ENCODE peak calls at places on chromosomes 13 and 19, in eight cellular contexts. Q is AG04450; H is effector memory CD4-positive, alpha-beta T cell; W is HFFc6; L is T1000; S is GM10248; U is stimulated activated CD4-positive, alpha-beta T cell treated with anti-CD3 and anti-CD28 coated beads, TNF-alpha, amount 100 ng/mL, for 1 hour; N is LoVo. G is an unnamed sample.
A peak's percentile ranks its signal among the peaks of the same experiment; 100 is the strongest.

GRCh38 chr19:6674868-6675305 is 4.9 kb upstream of the TNFSF14 start:
- DNase-seq in W (peak; percentile 47), S (peak; percentile 85), Q (no peak), U (peak; percentile 74), L (peak; percentile 11), N (no peak), H (peak; percentile 74), G (peak; percentile 89)

GRCh38 chr19:33024398-33024797 is 40.3 kb downstream of the RHPN2 start:
- DNase-seq in U (no peak), N (no peak), Q (no peak), H (no peak), S (no peak), L (no peak), W (no peak), G (no peak)

GRCh38 chr13:94009696-94010095 is 469.8 kb downstream of the DCT start:
- DNase-seq in L (no peak), N (no peak), H (no peak), Q (no peak), S (no peak), U (no peak), W (peak; percentile 10), G (no peak)

GRCh38 chr19:46475976-46476375 is 4.6 kb upstream of the PNMA8A start:
- DNase-seq in U (no peak), S (no peak), Q (no peak), L (no peak), N (no peak), W (no peak), H (no peak), G (no peak)

GRCh38 chr19:49151339-49152217 is 3.6 kb downstream of the HRC start:
- DNase-seq in H (peak; percentile 26), W (no peak), Q (no peak), S (no peak), U (no peak), N (peak; percentile 82), L (no peak), G (no peak)

GRCh38 chr19:46211201-46211881 is 18.2 kb upstream of the IGFL1 start:
- DNase-seq in S (no peak), W (no peak), Q (no peak), L (no peak), U (no peak), H (no peak), N (peak; percentile 78), G (no peak)

GRCh38 chr19:39970674-39971379 is at the start of gene PSMC4:
- DNase-seq in U (peak; percentile 98), H (peak; percentile 98), N (peak; percentile 98), L (peak; percentile 98), Q (peak; percentile 97), S (peak; percentile 99), W (peak; percentile 99), G (peak; percentile 98)

GRCh38 chr13:43021926-43022670 is 1.3 kb upstream of the DNAJC15 start:
- DNase-seq in L (no peak), W (no peak), H (no peak), Q (no peak), S (no peak), U (no peak), N (no peak), G (no peak)

GRCh38 chr13:86757236-86757978 is 913.8 kb upstream of the SLITRK5 start:
- DNase-seq in S (no peak), N (no peak), Q (no peak), H (peak; percentile 31), W (no peak), U (no peak), L (no peak), G (no peak)

GRCh38 chr13:52809310-52809769 is 39.1 kb downstream of the PCDH8 start:
- DNase-seq in H (no peak), Q (no peak), W (peak; percentile 78), L (no peak), U (no peak), S (peak; percentile 79), N (peak; percentile 84), G (no peak)

GRCh38 chr19:6501740-6502648 is at the start of gene TUBB4A:
- DNase-seq in W (no peak), N (no peak), H (no peak), U (no peak), L (no peak), S (peak; percentile 77), Q (no peak), G (no peak)

GRCh38 chr13:113091891-113092775 is 13.5 kb upstream of the F7 start:
- DNase-seq in U (no peak), S (no peak), Q (no peak), N (no peak), L (no peak), W (no peak), H (no peak), G (no peak)

GRCh38 chr13:95937700-95938320 is 115.4 kb downstream of the UGGT2 start:
- DNase-seq in H (no peak), N (no peak), Q (no peak), U (no peak), S (no peak), W (no peak), L (no peak), G (no peak)

GRCh38 chr13:79485014-79485441 is 4.1 kb downstream of the NDFIP2 start:
- DNase-seq in W (peak; percentile 94), S (no peak), L (no peak), N (peak; percentile 78), H (no peak), U (no peak), Q (peak; percentile 57), G (no peak)

GRCh38 chr19:54462713-54463530 is 656 bp downstream of the LENG9 start:
- DNase-seq in U (peak; percentile 25), Q (no peak), H (peak; percentile 53), S (peak; percentile 47), W (peak; percentile 25), N (peak; percentile 53), L (peak; percentile 19), G (peak; percentile 68)

GRCh38 chr13:110491869-110492268 is 69.7 kb downstream of the RAB20 start:
- DNase-seq in Q (no peak), U (no peak), W (no peak), S (no peak), L (no peak), N (no peak), H (no peak), G (no peak)

GRCh38 chr13:87042946-87043345 is 628.2 kb upstream of the SLITRK5 start:
- DNase-seq in Q (no peak), L (no peak), W (no peak), N (no peak), U (no peak), H (no peak), S (no peak), G (no peak)

GRCh38 chr13:47678201-47678963 is 322.7 kb downstream of the SUCLA2 start:
- DNase-seq in U (no peak), Q (no peak), N (no peak), H (no peak), S (no peak), L (no peak), W (no peak), G (no peak)

GRCh38 chr19:7705387-7706187 is 3.7 kb upstream of the FCER2 start:
- DNase-seq in H (peak; percentile 57), U (peak; percentile 23), L (no peak), N (no peak), Q (no peak), S (peak; percentile 76), W (no peak), G (peak; percentile 92)

GRCh38 chr19:3186377-3186688 is 603 bp downstream of the NCLN start:
- DNase-seq in Q (no peak), U (no peak), L (no peak), N (no peak), W (no peak), S (no peak), H (no peak), G (peak; percentile 43)

GRCh38 chr19:28633223-28634030 is 579.5 kb downstream of the UQCRFS1 start:
- DNase-seq in N (peak; percentile 43), Q (no peak), H (no peak), W (peak; percentile 1), U (no peak), L (no peak), S (peak; percentile 40), G (no peak)

GRCh38 chr13:91112191-91112579 is 235.3 kb upstream of the MIR17HG start:
- DNase-seq in U (no peak), L (no peak), N (no peak), Q (no peak), H (no peak), S (no peak), W (no peak), G (no peak)

GRCh38 chr13:54775501-54776191 is 1747.0 kb downstream of the OLFM4 start:
- DNase-seq in L (no peak), W (no peak), Q (no peak), H (no peak), N (no peak), S (no peak), U (no peak), G (no peak)

GRCh38 chr13:33787051-33787591 is 30.8 kb upstream of the RFC3 start:
- DNase-seq in L (no peak), U (no peak), Q (no peak), N (peak; percentile 6), S (peak; percentile 18), W (peak; percentile 13), H (no peak), G (no peak)

GRCh38 chr13:21734961-21735360 is 64.1 kb downstream of the FGF9 start:
- DNase-seq in S (no peak), L (no peak), H (no peak), U (no peak), W (no peak), Q (no peak), N (no peak), G (no peak)

GRCh38 chr13:112140366-112140765 is 73.4 kb downstream of the SOX1 start:
- DNase-seq in W (no peak), L (no peak), N (no peak), H (no peak), U (no peak), S (no peak), Q (no peak), G (no peak)

GRCh38 chr13:95457294-95457693 is 95.2 kb upstream of the CLDN10 start:
- DNase-seq in L (no peak), H (no peak), N (no peak), S (peak; percentile 66), U (no peak), Q (no peak), W (no peak), G (no peak)

GRCh38 chr13:48078251-48078656 is 16.6 kb downstream of the MED4 start:
- DNase-seq in H (no peak), L (no peak), U (no peak), W (no peak), N (no peak), S (peak; percentile 48), Q (no peak), G (no peak)

GRCh38 chr19:41531438-41532311 is 44.3 kb upstream of the CEACAM21 start:
- DNase-seq in S (peak; percentile 76), N (peak; percentile 9), U (peak; percentile 67), H (peak; percentile 81), W (no peak), Q (no peak), L (no peak), G (peak; percentile 95)

GRCh38 chr13:27637289-27637626 is 15.6 kb downstream of the POLR1D start:
- DNase-seq in L (no peak), W (no peak), Q (no peak), S (no peak), H (no peak), U (no peak), N (no peak), G (no peak)

GRCh38 chr19:41958367-41959055 is 610 bp downstream of the RABAC1 start:
- DNase-seq in W (peak; percentile 53), U (peak; percentile 64), H (peak; percentile 77), Q (peak; percentile 13), L (peak; percentile 37), N (peak; percentile 77), S (peak; percentile 86), G (peak; percentile 62)

GRCh38 chr19:50998061-50998460 is 3.3 kb downstream of the KLK8 start:
- DNase-seq in S (no peak), N (no peak), H (no peak), W (no peak), Q (no peak), L (no peak), U (no peak), G (no peak)

GRCh38 chr19:37217533-37217854 is 520 bp upstream of the ZNF383 start:
- DNase-seq in W (no peak), L (no peak), U (no peak), N (no peak), H (no peak), Q (no peak), S (no peak), G (no peak)

GRCh38 chr19:18204394-18205179 is 745 bp upstream of the RAB3A start:
- DNase-seq in N (no peak), W (no peak), Q (no peak), L (no peak), H (peak; percentile 21), S (no peak), U (no peak), G (peak; percentile 63)